ENCODE peak calls at places on chromosomes 5 and 9, in ten cellular contexts. G is HS-27A; C is nucleus accumbens; U is stimulated activated CD8-positive, alpha-beta memory T cell treated with anti-CD3 and anti-CD28 coated beads, Interleukin-7, amount 100 ng/mL, for 4 hours; Z is Right ventricle myocardium superior; V is amniotic epithelial cell; S is H9; M is HCEC 1CT; B is HuH-7; H is HCT116. K is an unnamed sample.

GRCh38 chr5:168660691-168661090 is 81.5 kb upstream of the PANK3 start:
- DNase-seq in G (no peak), C (no peak), U (no peak), Z (no peak), V (no peak), S (no peak), M (no peak), B (no peak), H (no peak), K (no peak)

GRCh38 chr5:83839788-83840187 is 119.1 kb upstream of the HAPLN1 start:
- DNase-seq in G (no peak), C (no peak), U (no peak), Z (no peak), V (no peak), S (no peak), M (no peak), B (no peak), H (no peak), K (no peak)

GRCh38 chr5:127746756-127747155 is 43.6 kb downstream of the CCDC192 start:
- DNase-seq in G (no peak), C (no peak), U (no peak), Z (no peak), V (peak; percentile 51), S (no peak), M (peak; percentile 44), B (no peak), H (peak; percentile 10), K (no peak)

GRCh38 chr9:89482056-89482784 is 15.7 kb downstream of the SEMA4D start:
- DNase-seq in G (no peak), C (peak; percentile 56), U (no peak), Z (peak; percentile 9), V (no peak), S (no peak), M (no peak), B (no peak), H (no peak), K (no peak)

GRCh38 chr9:116501871-116502270 is 185.2 kb upstream of the TRIM32 start:
- DNase-seq in G (no peak), C (no peak), U (no peak), Z (no peak), V (peak; percentile 60), S (no peak), M (peak; percentile 31), B (no peak), H (peak; percentile 23), K (peak; percentile 72)

GRCh38 chr9:90344013-90344412 is 298.6 kb downstream of the DIRAS2 start:
- DNase-seq in G (no peak), C (no peak), U (no peak), Z (no peak), V (peak; percentile 73), S (no peak), M (peak; percentile 18), B (no peak), H (no peak), K (peak; percentile 69)

GRCh38 chr5:133235696-133236426 is 184.0 kb downstream of the HSPA4 start:
- DNase-seq in G (no peak), C (no peak), U (no peak), Z (no peak), V (no peak), S (no peak), M (no peak), B (no peak), H (no peak), K (no peak)

GRCh38 chr9:90020277-90020871 is 415.6 kb downstream of the GADD45G start:
- DNase-seq in G (no peak), C (no peak), U (no peak), Z (no peak), V (no peak), S (no peak), M (no peak), B (no peak), H (no peak), K (no peak)

GRCh38 chr5:143078971-143079370 is 308.8 kb downstream of the ARHGAP26 start:
- DNase-seq in G (no peak), C (no peak), U (no peak), Z (no peak), V (no peak), S (no peak), M (no peak), B (no peak), H (no peak), K (no peak)

GRCh38 chr5:173454381-173454763 is 126.2 kb upstream of the STC2 start:
- DNase-seq in G (no peak), C (no peak), U (no peak), Z (no peak), V (peak; percentile 48), S (no peak), M (peak; percentile 90), B (no peak), H (no peak), K (no peak)

GRCh38 chr9:70600479-70600878 is 186.0 kb upstream of the KLF9 start:
- DNase-seq in G (no peak), C (no peak), U (no peak), Z (peak; percentile 54), V (peak; percentile 87), S (no peak), M (peak; percentile 76), B (no peak), H (no peak), K (peak; percentile 29)

GRCh38 chr9:126151671-126152050 is 175.0 kb upstream of the MVB12B start:
- DNase-seq in G (no peak), C (no peak), U (no peak), Z (no peak), V (peak; percentile 3), S (peak; percentile 24), M (no peak), B (no peak), H (no peak), K (no peak)

GRCh38 chr5:178434016-178434761 is 156.0 kb downstream of the COL23A1 start:
- DNase-seq in G (no peak), C (no peak), U (no peak), Z (no peak), V (no peak), S (no peak), M (no peak), B (no peak), H (no peak), K (no peak)

GRCh38 chr9:94922691-94923107 is 196.2 kb downstream of the AOPEP start:
- DNase-seq in G (no peak), C (no peak), U (no peak), Z (no peak), V (peak; percentile 89), S (no peak), M (peak; percentile 48), B (no peak), H (no peak), K (peak; percentile 67)

GRCh38 chr5:153081385-153081784 is 409.1 kb upstream of the GRIA1 start:
- DNase-seq in G (no peak), C (no peak), U (no peak), Z (no peak), V (peak; percentile 14), S (no peak), M (peak; percentile 69), B (no peak), H (no peak), K (no peak)

GRCh38 chr9:127987103-127987614 is 6.4 kb upstream of the EEIG1 start:
- DNase-seq in G (no peak), C (no peak), U (no peak), Z (no peak), V (no peak), S (no peak), M (peak; percentile 66), B (no peak), H (no peak), K (no peak)

GRCh38 chr9:17970285-17970684 is 391.4 kb downstream of the SH3GL2 start:
- DNase-seq in G (no peak), C (no peak), U (no peak), Z (no peak), V (no peak), S (no peak), M (no peak), B (no peak), H (no peak), K (no peak)

GRCh38 chr5:5881294-5881693 is 458.8 kb downstream of the ICE1 start:
- DNase-seq in G (no peak), C (no peak), U (no peak), Z (peak; percentile 42), V (no peak), S (peak; percentile 81), M (no peak), B (no peak), H (no peak), K (no peak)

GRCh38 chr5:172661536-172661935 is 20.5 kb downstream of the NEURL1B start:
- DNase-seq in G (no peak), C (no peak), U (no peak), Z (no peak), V (no peak), S (no peak), M (no peak), B (no peak), H (no peak), K (no peak)

GRCh38 chr5:110726249-110727024 is at the start of gene TMEM232:
- DNase-seq in G (no peak), C (peak; percentile 76), U (peak; percentile 60), Z (peak; percentile 77), V (peak; percentile 86), S (peak; percentile 86), M (peak; percentile 59), B (peak; percentile 62), H (no peak), K (peak; percentile 85)

GRCh38 chr9:99103909-99104458 is 929 bp upstream of the TGFBR1 start:
- DNase-seq in G (no peak), C (no peak), U (no peak), Z (peak; percentile 45), V (peak; percentile 29), S (no peak), M (peak; percentile 54), B (no peak), H (no peak), K (no peak)

GRCh38 chr5:173833200-173833599 is 54.9 kb upstream of the CPEB4 start:
- DNase-seq in G (no peak), C (no peak), U (no peak), Z (no peak), V (peak; percentile 78), S (no peak), M (no peak), B (no peak), H (no peak), K (no peak)

GRCh38 chr9:74824654-74825053 is 63.1 kb downstream of the TRPM6 start:
- DNase-seq in G (peak; percentile 8), C (no peak), U (no peak), Z (no peak), V (peak; percentile 55), S (no peak), M (peak; percentile 9), B (no peak), H (no peak), K (peak; percentile 41)

GRCh38 chr5:2996687-2997086 is 245.2 kb upstream of the IRX2 start:
- DNase-seq in G (no peak), C (no peak), U (no peak), Z (no peak), V (no peak), S (no peak), M (no peak), B (no peak), H (no peak), K (no peak)

GRCh38 chr5:138543730-138544104 is 681 bp upstream of the ETF1 start:
- DNase-seq in G (no peak), C (peak; percentile 80), U (no peak), Z (no peak), V (no peak), S (no peak), M (no peak), B (no peak), H (no peak), K (no peak)

GRCh38 chr5:67287795-67288194 is 91.2 kb upstream of the CD180 start:
- DNase-seq in G (no peak), C (no peak), U (no peak), Z (no peak), V (peak; percentile 74), S (no peak), M (peak; percentile 71), B (no peak), H (no peak), K (no peak)

GRCh38 chr9:138118601-138119071 is 241.1 kb downstream of the CACNA1B start:
- DNase-seq in G (no peak), C (no peak), U (no peak), Z (no peak), V (no peak), S (peak; percentile 19), M (no peak), B (no peak), H (no peak), K (no peak)

GRCh38 chr9:124716795-124717194 is 54.3 kb downstream of the NR6A1 start:
- DNase-seq in G (peak; percentile 31), C (no peak), U (no peak), Z (no peak), V (no peak), S (no peak), M (peak; percentile 85), B (no peak), H (peak; percentile 64), K (no peak)